ENCODE peak calls at places on chromosomes 1 and 21, in seven cellular contexts. I is HCT116, F is germinal center, O is GM12865, R is stromal cell of bone marrow, L is GM20000, X is mucosa of descending colon. M is an unnamed sample.

GRCh38 chr1:118304722-118305344 is 119.8 kb upstream of the SPAG17 start:
- DNase-seq in I (no peak), F (no peak), O (peak), R (peak), L (no peak), X (no peak), M (no peak)

GRCh38 chr1:205445653-205445955 is 10.2 kb downstream of the BLACAT1 start:
- DNase-seq in I (no peak), F (no peak), O (no peak), R (no peak), L (no peak), X (no peak), M (no peak)

GRCh38 chr1:60825593-60825992 is 256.8 kb upstream of the NFIA start:
- DNase-seq in I (peak), F (no peak), O (no peak), R (no peak), L (no peak), X (peak), M (no peak)

GRCh38 chr1:47276850-47277249 is 37.1 kb downstream of the STIL start:
- DNase-seq in I (no peak), F (no peak), O (no peak), R (no peak), L (no peak), X (no peak), M (no peak)

GRCh38 chr1:219172821-219173220 is 857 bp upstream of the LYPLAL1 start:
- DNase-seq in I (no peak), F (no peak), O (no peak), R (no peak), L (no peak), X (no peak), M (no peak)

GRCh38 chr21:45383111-45383614 is 21.8 kb upstream of the COL18A1 start:
- DNase-seq in I (no peak), F (no peak), O (no peak), R (no peak), L (no peak), X (peak), M (no peak)

GRCh38 chr1:52733368-52733767 is 7.1 kb downstream of the ZYG11B start:
- DNase-seq in I (no peak), F (no peak), O (no peak), R (no peak), L (no peak), X (no peak), M (no peak)

GRCh38 chr1:23558140-23558871 is 995 bp downstream of the ID3 start:
- DNase-seq in I (peak), F (no peak), O (peak), R (no peak), L (peak), X (peak), M (no peak)

GRCh38 chr1:118785246-118785645 is 202.9 kb downstream of the TBX15 start:
- DNase-seq in I (no peak), F (no peak), O (no peak), R (peak), L (no peak), X (no peak), M (no peak)

GRCh38 chr1:37822942-37823865 is 15.2 kb upstream of the YRDC start:
- DNase-seq in I (no peak), F (no peak), O (no peak), R (no peak), L (no peak), X (no peak), M (no peak)

GRCh38 chr1:109759513-109760334 is 4.0 kb downstream of the EPS8L3 start:
- DNase-seq in I (no peak), F (no peak), O (no peak), R (no peak), L (no peak), X (no peak), M (no peak)

GRCh38 chr21:36395353-36396111 is 10.3 kb downstream of the CHAF1B start:
- DNase-seq in I (no peak), F (no peak), O (no peak), R (no peak), L (no peak), X (no peak), M (no peak)

GRCh38 chr1:22287946-22288520 is 145.1 kb upstream of the WNT4 start:
- DNase-seq in I (no peak), F (no peak), O (no peak), R (no peak), L (no peak), X (no peak), M (no peak)

GRCh38 chr1:245091818-245092637 is 62.8 kb upstream of the KIF26B start:
- DNase-seq in I (peak), F (no peak), O (no peak), R (peak), L (no peak), X (no peak), M (peak)

M was measured in pulmonary artery endothelial cell.